ENCODE peak calls at places on chromosomes 4 and X, in six cellular contexts. K is A549, O is mammary epithelial cell, B is fibroblast of lung, I is IMR-90, W is H9. Y is an unnamed sample.

GRCh38 chr4:6986781-6987565 is 56.2 kb upstream of the TADA2B start:
- DNase-seq in O (peak), W (peak), B (peak), K (peak), I (peak), Y (peak)

GRCh38 chr4:27176400-27176799 is 315.8 kb downstream of the STIM2 start:
- DNase-seq in K (no peak), O (peak), I (peak), B (peak), W (peak), Y (peak)

GRCh38 chrX:66200050-66200664 is 36.1 kb downstream of the HEPH start:
- DNase-seq in B (no peak), I (no peak), K (no peak), W (no peak), O (peak), Y (no peak)

GRCh38 chrX:146144090-146144489 is 326.5 kb downstream of the SLITRK2 start:
- DNase-seq in B (no peak), I (no peak), O (no peak), W (no peak), K (no peak), Y (no peak)

GRCh38 chr4:158809611-158810486 is 41.0 kb downstream of the FNIP2 start:
- DNase-seq in W (no peak), K (no peak), I (peak), O (peak), B (peak), Y (peak)

GRCh38 chr4:86935833-86936721 is 1.3 kb downstream of the AFF1 start:
- DNase-seq in W (peak), I (peak), K (peak), O (peak), B (peak), Y (peak)

GRCh38 chr4:42608551-42608950 is 48.4 kb downstream of the ATP8A1 start:
- DNase-seq in I (no peak), K (no peak), B (peak), W (no peak), O (no peak), Y (no peak)

GRCh38 chr4:8664031-8664805 is 71.7 kb downstream of the CPZ start:
- DNase-seq in K (no peak), O (no peak), W (no peak), B (no peak), I (no peak), Y (no peak)

GRCh38 chr4:165382640-165383039 is 3.8 kb downstream of the CPE start:
- DNase-seq in I (no peak), B (no peak), K (no peak), O (no peak), W (no peak), Y (no peak)

GRCh38 chr4:133062851-133063250 is 86.2 kb upstream of the PCDH10 start:
- DNase-seq in I (no peak), K (no peak), O (no peak), W (no peak), B (peak), Y (no peak)

GRCh38 chrX:1521459-1521956 is 15.5 kb downstream of the P2RY8 start:
- DNase-seq in O (no peak), I (no peak), B (no peak), K (no peak), W (peak), Y (peak)

GRCh38 chr4:108360857-108361820 is 192.4 kb upstream of the LEF1 start:
- DNase-seq in B (peak), W (peak), I (peak), O (peak), K (no peak), Y (no peak)

GRCh38 chrX:46587753-46588171 is 14.2 kb downstream of the CHST7 start:
- DNase-seq in W (no peak), K (no peak), O (no peak), B (peak), I (no peak), Y (no peak)

GRCh38 chrX:21639775-21640174 is 18.4 kb downstream of the KLHL34 start:
- DNase-seq in B (no peak), W (no peak), K (no peak), I (no peak), O (no peak), Y (no peak)

GRCh38 chrX:109863811-109864210 is 130.8 kb upstream of the ACSL4 start:
- DNase-seq in B (no peak), W (no peak), I (no peak), O (no peak), K (no peak), Y (no peak)

GRCh38 chrX:123960956-123961267 is 594 bp upstream of the STAG2 start:
- DNase-seq in I (no peak), B (no peak), O (no peak), K (no peak), W (no peak), Y (no peak)
- H3K27ac ChIP-seq in I (peak), B (peak), O (peak), K (peak), W (peak), Y (peak)

DNA sequence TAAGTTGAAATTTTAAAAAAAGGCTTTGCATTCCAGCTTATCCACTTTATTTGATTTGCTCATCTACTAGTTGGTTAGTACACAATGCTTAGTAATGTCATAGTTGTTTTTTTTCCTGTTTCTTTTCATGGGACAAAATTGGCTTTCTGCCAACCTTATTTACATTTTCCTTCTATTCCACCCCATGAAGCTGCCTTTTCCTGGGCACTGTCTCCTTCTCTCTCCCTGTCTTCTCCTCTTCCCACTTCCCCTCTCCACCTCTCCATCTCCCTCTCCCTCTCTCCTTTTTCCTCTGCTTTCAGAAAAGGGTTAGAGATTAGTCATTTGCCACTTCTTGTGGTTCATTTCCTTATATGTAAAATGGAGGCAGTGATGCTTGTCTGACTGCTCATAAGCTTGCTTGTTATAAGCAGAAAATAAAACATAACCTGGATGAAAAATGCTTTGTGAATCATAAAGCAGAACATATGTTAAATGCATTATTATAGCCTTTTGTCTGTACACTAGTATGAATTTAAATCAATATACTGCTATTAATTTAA is 181.9 kb downstream of the CEP135 start:
- DNase-seq in O (no peak), K (no peak), I (no peak), W (no peak), B (peak), Y (no peak)
- H3K4me2 ChIP-seq in O (no peak), K (no peak), I (no peak), W (no peak), B (no peak), Y (no peak)

DNA sequence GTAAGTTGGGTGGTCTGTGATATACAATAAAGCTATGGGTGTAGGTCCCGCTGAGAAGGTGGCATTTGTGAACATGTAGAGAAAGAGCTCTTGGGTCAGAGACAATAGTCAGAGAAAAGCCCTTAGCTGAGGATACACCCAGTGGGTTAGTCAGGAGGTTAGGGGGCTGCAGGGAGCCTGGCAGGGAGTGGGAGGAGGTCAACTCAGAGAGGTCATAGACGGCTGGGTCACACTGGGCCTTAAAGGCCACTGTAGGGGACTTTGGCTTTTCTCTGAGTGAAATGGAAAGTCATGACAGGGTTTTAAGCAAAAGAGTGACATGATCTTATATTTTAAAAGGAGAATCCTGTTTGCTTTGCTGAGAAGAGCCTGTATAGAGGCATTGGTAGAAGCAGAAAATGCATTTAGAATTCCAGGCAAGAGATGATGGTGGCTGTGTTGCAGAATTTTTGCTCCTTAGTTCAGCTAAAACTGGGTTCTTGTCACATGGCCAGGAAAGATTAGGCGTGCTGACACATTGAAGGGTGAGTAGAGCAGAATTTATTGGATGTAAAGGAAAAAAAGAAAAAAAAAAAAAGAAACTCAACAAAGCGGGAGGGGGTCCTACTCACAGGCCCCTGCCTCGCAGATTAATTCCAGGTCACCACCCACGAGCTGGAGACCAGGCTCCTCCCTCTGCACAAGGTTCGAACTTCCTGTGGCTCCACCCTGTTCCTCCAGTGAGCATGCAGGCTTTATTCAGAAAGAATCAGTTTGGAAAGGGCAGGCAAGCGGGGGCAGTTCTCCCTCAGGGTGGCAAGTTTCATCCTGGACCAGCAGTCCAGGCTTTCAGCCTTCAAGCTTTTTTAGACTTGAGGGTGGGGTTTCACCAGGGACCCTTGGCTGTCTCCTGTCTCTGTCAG is 16.9 kb downstream of the MGST2 start:
- DNase-seq in B (no peak), W (no peak), O (no peak), I (no peak), K (no peak), Y (no peak)
- H3K27ac ChIP-seq in B (no peak), W (no peak), O (no peak), I (peak), K (no peak), Y (no peak)

DNA sequence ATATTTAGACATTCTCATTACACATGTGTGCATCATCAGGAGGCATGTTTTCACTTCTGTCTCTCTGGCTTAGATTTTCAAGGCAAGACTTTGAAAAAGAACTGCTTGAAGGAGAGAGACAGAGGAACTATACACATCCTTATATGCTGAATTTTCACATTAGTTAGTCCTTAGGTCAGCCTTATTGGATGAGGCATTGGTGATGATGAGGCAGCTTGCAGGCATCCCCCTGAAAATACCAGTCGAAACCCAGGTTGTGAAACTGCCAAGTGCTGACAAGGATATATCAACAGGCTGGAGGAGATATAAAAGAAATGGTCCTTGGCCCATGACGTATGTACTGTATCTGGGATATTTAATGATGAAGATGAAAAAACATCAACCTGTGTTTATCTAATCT is 297.2 kb upstream of the AADAT start:
- DNase-seq in I (peak), O (peak), B (peak), W (no peak), K (no peak), Y (no peak)
- H3K4me2 ChIP-seq in I (no peak), O (no peak), B (no peak), W (no peak), K (no peak), Y (no peak)

GRCh38 chr4:84606645-84607044 is 23.7 kb downstream of the CDS1 start:
- DNase-seq in I (no peak), W (no peak), B (no peak), K (no peak), O (peak), Y (no peak)
- H3K27ac ChIP-seq in I (no peak), W (no peak), B (no peak), K (no peak), O (peak), Y (no peak)

GRCh38 chrX:153411255-153411987 is at the start of gene ZFP92:
- DNase-seq in K (no peak), B (no peak), I (no peak), W (no peak), O (no peak), Y (no peak)
- H3K4me2 ChIP-seq in K (peak), B (no peak), I (no peak), W (peak), O (peak), Y (peak)

DNA sequence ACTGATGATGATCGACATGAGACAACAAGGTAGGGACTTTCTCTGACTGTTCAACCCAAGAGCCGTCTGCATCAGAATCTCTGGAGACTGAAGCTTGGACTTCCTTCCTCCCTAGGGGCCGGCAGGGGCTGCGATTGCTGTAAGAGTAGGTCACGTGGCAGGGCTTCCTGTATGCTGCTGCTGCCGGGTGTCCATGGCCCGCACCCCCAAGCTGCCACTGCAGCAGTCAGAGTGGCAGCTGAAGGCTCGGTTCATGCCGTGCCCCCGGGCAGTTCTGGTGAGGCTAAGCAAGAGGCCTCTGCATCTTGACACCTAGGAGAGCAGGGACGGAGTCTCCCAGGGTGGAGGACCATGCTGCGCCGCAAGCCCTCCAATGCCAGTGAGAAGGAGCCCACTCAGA is at the start of gene SASH3:
- DNase-seq in W (no peak), O (no peak), B (no peak), K (no peak), I (no peak), Y (peak)
- H3K27ac ChIP-seq in W (no peak), O (no peak), B (no peak), K (no peak), I (no peak), Y (peak)

GRCh38 chr4:100169796-100170485 is 20.3 kb downstream of the DDIT4L start:
- DNase-seq in I (peak), K (no peak), O (no peak), B (peak), W (no peak), Y (no peak)

GRCh38 chr4:100166297-100167034 is 23.8 kb downstream of the DDIT4L start:
- DNase-seq in K (no peak), W (no peak), O (no peak), I (no peak), B (no peak), Y (peak)

GRCh38 chr4:100168521-100168920 is 21.7 kb downstream of the DDIT4L start:
- DNase-seq in B (peak), I (peak), O (no peak), K (no peak), W (no peak), Y (no peak)

GRCh38 chr4:100174985-100175383 is 15.3 kb downstream of the DDIT4L start:
- DNase-seq in O (no peak), K (no peak), W (no peak), I (no peak), B (no peak), Y (no peak)

GRCh38 chr4:100170986-100171385 is 19.3 kb downstream of the DDIT4L start:
- DNase-seq in B (no peak), K (no peak), I (no peak), W (no peak), O (no peak), Y (no peak)
- H3K4me2 ChIP-seq in B (no peak), K (no peak), I (no peak), W (no peak), O (no peak), Y (no peak)